ENCODE peak calls at places on chromosomes 1 and 21, in six cellular contexts. One of them, this sample, is unnamed.

GRCh38 chr21:29330797-29331196 is 32.1 kb downstream of the BACH1 start:
- DNase-seq in CD8-positive, alpha-beta T cell: no peak
- DNase-seq in GM03348: no peak
- DNase-seq in ovary: no peak
- DNase-seq in NCI-H774: no peak
- DNase-seq in right cardiac atrium: no peak
- DNase-seq in this sample: no peak

GRCh38 chr21:28454978-28455600 is 537.6 kb downstream of the LTN1 start:
- DNase-seq in CD8-positive, alpha-beta T cell: no peak
- DNase-seq in GM03348: peak
- DNase-seq in ovary: no peak
- DNase-seq in NCI-H774: no peak
- DNase-seq in right cardiac atrium: no peak
- DNase-seq in this sample: no peak

GRCh38 chr1:30680879-30681278 is 42.5 kb downstream of the MATN1 start:
- DNase-seq in CD8-positive, alpha-beta T cell: no peak
- DNase-seq in GM03348: no peak
- DNase-seq in ovary: no peak
- DNase-seq in NCI-H774: no peak
- DNase-seq in right cardiac atrium: no peak
- DNase-seq in this sample: no peak

GRCh38 chr1:153260980-153261792 is 1.7 kb downstream of the LORICRIN start:
- DNase-seq in CD8-positive, alpha-beta T cell: no peak
- DNase-seq in GM03348: peak
- DNase-seq in ovary: peak
- DNase-seq in NCI-H774: no peak
- DNase-seq in right cardiac atrium: peak
- DNase-seq in this sample: no peak

GRCh38 chr1:41613646-41614592 is 129.4 kb upstream of the EDN2 start:
- DNase-seq in CD8-positive, alpha-beta T cell: no peak
- DNase-seq in GM03348: peak
- DNase-seq in ovary: no peak
- DNase-seq in NCI-H774: no peak
- DNase-seq in right cardiac atrium: no peak
- DNase-seq in this sample: no peak

GRCh38 chr1:16122916-16123315 is 33.0 kb downstream of the EPHA2 start:
- DNase-seq in CD8-positive, alpha-beta T cell: no peak
- DNase-seq in GM03348: peak
- DNase-seq in ovary: no peak
- DNase-seq in NCI-H774: no peak
- DNase-seq in right cardiac atrium: no peak
- DNase-seq in this sample: no peak

GRCh38 chr21:34367320-34367935 is 3.6 kb downstream of the KCNE2 start:
- DNase-seq in CD8-positive, alpha-beta T cell: no peak
- DNase-seq in GM03348: peak
- DNase-seq in ovary: no peak
- DNase-seq in NCI-H774: peak
- DNase-seq in right cardiac atrium: no peak
- DNase-seq in this sample: no peak

GRCh38 chr1:224510880-224511645 is 76.5 kb upstream of the WDR26 start:
- DNase-seq in CD8-positive, alpha-beta T cell: no peak
- DNase-seq in GM03348: peak
- DNase-seq in ovary: no peak
- DNase-seq in NCI-H774: no peak
- DNase-seq in right cardiac atrium: no peak
- DNase-seq in this sample: no peak

GRCh38 chr21:43012596-43012995 is 38.2 kb downstream of the PKNOX1 start:
- DNase-seq in CD8-positive, alpha-beta T cell: no peak
- DNase-seq in GM03348: no peak
- DNase-seq in ovary: no peak
- DNase-seq in NCI-H774: no peak
- DNase-seq in right cardiac atrium: no peak
- DNase-seq in this sample: no peak

GRCh38 chr1:59043796-59044195 is 253.1 kb upstream of the FGGY start:
- DNase-seq in CD8-positive, alpha-beta T cell: no peak
- DNase-seq in GM03348: peak
- DNase-seq in ovary: no peak
- DNase-seq in NCI-H774: no peak
- DNase-seq in right cardiac atrium: peak
- DNase-seq in this sample: peak

GRCh38 chr1:219074084-219074728 is 99.5 kb upstream of the LYPLAL1 start:
- DNase-seq in CD8-positive, alpha-beta T cell: no peak
- DNase-seq in GM03348: no peak
- DNase-seq in ovary: no peak
- DNase-seq in NCI-H774: no peak
- DNase-seq in right cardiac atrium: no peak
- DNase-seq in this sample: no peak

GRCh38 chr1:41396084-41396483 is 34.9 kb downstream of the FOXO6 start:
- DNase-seq in CD8-positive, alpha-beta T cell: no peak
- DNase-seq in GM03348: no peak
- DNase-seq in ovary: no peak
- DNase-seq in NCI-H774: no peak
- DNase-seq in right cardiac atrium: peak
- DNase-seq in this sample: no peak

GRCh38 chr1:104402178-104402577 is 652.5 kb downstream of the AMY1C start:
- DNase-seq in CD8-positive, alpha-beta T cell: no peak
- DNase-seq in GM03348: no peak
- DNase-seq in ovary: no peak
- DNase-seq in NCI-H774: no peak
- DNase-seq in right cardiac atrium: no peak
- DNase-seq in this sample: no peak

GRCh38 chr1:43999455-43999854 is 8.1 kb downstream of the CCDC24 start:
- DNase-seq in CD8-positive, alpha-beta T cell: no peak
- DNase-seq in GM03348: no peak
- DNase-seq in ovary: no peak
- DNase-seq in NCI-H774: no peak
- DNase-seq in right cardiac atrium: no peak
- DNase-seq in this sample: no peak

GRCh38 chr1:40218333-40218732 is 29.4 kb upstream of the TMCO2 start:
- DNase-seq in CD8-positive, alpha-beta T cell: no peak
- DNase-seq in GM03348: no peak
- DNase-seq in ovary: no peak
- DNase-seq in NCI-H774: no peak
- DNase-seq in right cardiac atrium: no peak
- DNase-seq in this sample: no peak

GRCh38 chr1:245969274-245969673 is 537.8 kb downstream of the SMYD3 start:
- DNase-seq in CD8-positive, alpha-beta T cell: no peak
- DNase-seq in GM03348: peak
- DNase-seq in ovary: no peak
- DNase-seq in NCI-H774: no peak
- DNase-seq in right cardiac atrium: no peak
- DNase-seq in this sample: no peak

GRCh38 chr1:2236695-2237677 is 8.9 kb downstream of the SKI start:
- DNase-seq in CD8-positive, alpha-beta T cell: no peak
- DNase-seq in GM03348: peak
- DNase-seq in ovary: no peak
- DNase-seq in NCI-H774: no peak
- DNase-seq in right cardiac atrium: peak
- DNase-seq in this sample: no peak

GRCh38 chr1:177983824-177984528 is 14.1 kb upstream of the SEC16B start:
- DNase-seq in CD8-positive, alpha-beta T cell: no peak
- DNase-seq in GM03348: peak
- DNase-seq in ovary: peak
- DNase-seq in NCI-H774: peak
- DNase-seq in right cardiac atrium: peak
- DNase-seq in this sample: peak

GRCh38 chr1:18463063-18463462 is 17.7 kb upstream of the KLHDC7A start:
- DNase-seq in CD8-positive, alpha-beta T cell: no peak
- DNase-seq in GM03348: no peak
- DNase-seq in ovary: no peak
- DNase-seq in NCI-H774: no peak
- DNase-seq in right cardiac atrium: no peak
- DNase-seq in this sample: no peak

GRCh38 chr21:31136891-31137290 is 98.6 kb upstream of the KRTAP19-8 start:
- DNase-seq in CD8-positive, alpha-beta T cell: no peak
- DNase-seq in GM03348: no peak
- DNase-seq in ovary: no peak
- DNase-seq in NCI-H774: no peak
- DNase-seq in right cardiac atrium: peak
- DNase-seq in this sample: no peak

GRCh38 chr1:235657269-235657668 is 7.7 kb upstream of the GNG4 start:
- DNase-seq in CD8-positive, alpha-beta T cell: no peak
- DNase-seq in GM03348: no peak
- DNase-seq in ovary: no peak
- DNase-seq in NCI-H774: no peak
- DNase-seq in right cardiac atrium: no peak
- DNase-seq in this sample: no peak

GRCh38 chr1:205329719-205330118 is 8.2 kb upstream of the NUAK2 start:
- DNase-seq in CD8-positive, alpha-beta T cell: no peak
- DNase-seq in GM03348: no peak
- DNase-seq in ovary: no peak
- DNase-seq in NCI-H774: no peak
- DNase-seq in right cardiac atrium: peak
- DNase-seq in this sample: no peak

GRCh38 chr1:208212893-208213292 is 31.3 kb downstream of the PLXNA2 start:
- DNase-seq in CD8-positive, alpha-beta T cell: no peak
- DNase-seq in GM03348: no peak
- DNase-seq in ovary: no peak
- DNase-seq in NCI-H774: no peak
- DNase-seq in right cardiac atrium: no peak
- DNase-seq in this sample: no peak

GRCh38 chr1:63688302-63688701 is 85.5 kb upstream of the ROR1 start:
- DNase-seq in CD8-positive, alpha-beta T cell: no peak
- DNase-seq in GM03348: peak
- DNase-seq in ovary: no peak
- DNase-seq in NCI-H774: no peak
- DNase-seq in right cardiac atrium: no peak
- DNase-seq in this sample: no peak

This sample was measured in T47D.